ENCODE peak calls at places on chromosomes 6 and 20, in four cellular contexts. R is astrocyte of the cerebellum, H is lung, P is retinal pigment epithelial cell. Q is an unnamed sample.

GRCh38 chr6:137878070-137878809 is 11.2 kb downstream of the TNFAIP3 start:
- DNase-seq in R (no peak), P (no peak), H (no peak), Q (no peak)

GRCh38 chr6:143400258-143401059 is 50.0 kb downstream of the ADAT2 start:
- DNase-seq in P (no peak), H (peak), R (no peak), Q (no peak)

GRCh38 chr20:25220021-25220730 is 24.7 kb downstream of the ENTPD6 start:
- DNase-seq in R (no peak), P (no peak), H (no peak), Q (no peak)

GRCh38 chr6:100322886-100323285 is 141.8 kb downstream of the SIM1 start:
- DNase-seq in H (no peak), P (no peak), R (no peak), Q (no peak)

GRCh38 chr6:37507690-37508421 is 8.2 kb upstream of the CCDC167 start:
- DNase-seq in H (no peak), R (no peak), P (no peak), Q (no peak)

GRCh38 chr6:12474167-12475140 is 184.3 kb downstream of the EDN1 start:
- DNase-seq in P (no peak), R (no peak), H (no peak), Q (no peak)

GRCh38 chr20:37379967-37380828 is 34.3 kb downstream of the SRC start:
- DNase-seq in P (no peak), R (no peak), H (no peak), Q (peak)

GRCh38 chr6:4872841-4873240 is 96.6 kb downstream of the CDYL start:
- DNase-seq in R (no peak), H (no peak), P (no peak), Q (no peak)

GRCh38 chr20:17558154-17558940 is 11.5 kb upstream of the DSTN start:
- DNase-seq in R (no peak), H (peak), P (peak), Q (no peak)

GRCh38 chr6:89008763-89009374 is 45.5 kb upstream of the RNGTT start:
- DNase-seq in R (no peak), H (no peak), P (no peak), Q (no peak)

GRCh38 chr6:133218831-133219230 is 22.3 kb upstream of the EYA4 start:
- DNase-seq in R (no peak), P (no peak), H (no peak), Q (no peak)

GRCh38 chr6:137795510-137795909 is 71.5 kb upstream of the TNFAIP3 start:
- DNase-seq in H (no peak), R (no peak), P (no peak), Q (no peak)

GRCh38 chr6:71412559-71412958 is 123.9 kb downstream of the OGFRL1 start:
- DNase-seq in P (no peak), H (no peak), R (no peak), Q (no peak)

GRCh38 chr6:135667694-135668455 is 170.3 kb upstream of the AHI1 start:
- DNase-seq in H (no peak), R (peak), P (no peak), Q (no peak)

GRCh38 chr6:100155141-100155540 is 161.1 kb upstream of the MCHR2 start:
- DNase-seq in P (no peak), R (no peak), H (no peak), Q (no peak)

GRCh38 chr6:134373282-134373922 is 55.5 kb upstream of the SGK1 start:
- DNase-seq in P (peak), H (no peak), R (peak), Q (no peak)

GRCh38 chr20:24487648-24488047 is 18.2 kb downstream of the SYNDIG1 start:
- DNase-seq in H (no peak), R (no peak), P (no peak), Q (no peak)

GRCh38 chr6:114390176-114390575 is 47.4 kb upstream of the HS3ST5 start:
- DNase-seq in P (no peak), H (no peak), R (no peak), Q (no peak)

GRCh38 chr6:80932364-80932763 is 820.1 kb downstream of the TENT5A start:
- DNase-seq in H (no peak), R (peak), P (no peak), Q (no peak)

GRCh38 chr20:30816182-30816645 is 441.2 kb upstream of the DEFB115 start:
- DNase-seq in H (no peak), R (no peak), P (no peak), Q (no peak)

DNA sequence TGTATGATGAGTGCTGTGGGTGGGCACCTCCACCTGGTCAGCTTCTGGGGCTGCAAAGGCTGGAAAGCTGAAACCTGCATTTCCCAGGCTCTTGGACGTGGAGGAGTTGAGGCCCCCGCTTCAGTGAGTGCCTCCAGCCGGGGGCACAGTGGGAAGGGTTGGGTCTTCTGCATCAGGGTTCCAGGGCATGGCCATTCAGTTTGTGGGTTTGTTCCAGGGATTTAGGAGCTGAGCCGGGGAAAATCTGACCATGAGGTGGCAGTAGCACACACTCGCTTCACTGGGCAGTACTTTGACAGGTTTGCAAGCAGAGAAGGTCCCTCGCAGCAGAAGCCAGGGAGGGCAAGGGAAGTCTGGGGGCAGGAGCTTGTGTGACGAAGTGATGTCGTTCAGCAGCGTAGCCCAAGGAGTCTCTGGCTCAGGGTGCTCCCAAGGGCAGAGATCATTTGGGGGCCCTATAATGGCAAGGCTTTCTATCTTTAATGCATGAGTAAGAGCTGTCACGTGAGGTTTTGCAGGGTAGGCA is 69.5 kb upstream of the SULF2 start:
- DNase-seq in P (peak), R (no peak), H (no peak), Q (no peak)
- TF ChIP-seq CTCF in P (peak), R (peak), H (no peak), Q (peak)

GRCh38 chr6:139290787-139291294 is 957 bp downstream of the TXLNB start:
- DNase-seq in R (no peak), P (peak), H (no peak), Q (no peak)
- H3K4me3 ChIP-seq in R (no peak), P (no peak), H (no peak), Q (no peak)

DNA sequence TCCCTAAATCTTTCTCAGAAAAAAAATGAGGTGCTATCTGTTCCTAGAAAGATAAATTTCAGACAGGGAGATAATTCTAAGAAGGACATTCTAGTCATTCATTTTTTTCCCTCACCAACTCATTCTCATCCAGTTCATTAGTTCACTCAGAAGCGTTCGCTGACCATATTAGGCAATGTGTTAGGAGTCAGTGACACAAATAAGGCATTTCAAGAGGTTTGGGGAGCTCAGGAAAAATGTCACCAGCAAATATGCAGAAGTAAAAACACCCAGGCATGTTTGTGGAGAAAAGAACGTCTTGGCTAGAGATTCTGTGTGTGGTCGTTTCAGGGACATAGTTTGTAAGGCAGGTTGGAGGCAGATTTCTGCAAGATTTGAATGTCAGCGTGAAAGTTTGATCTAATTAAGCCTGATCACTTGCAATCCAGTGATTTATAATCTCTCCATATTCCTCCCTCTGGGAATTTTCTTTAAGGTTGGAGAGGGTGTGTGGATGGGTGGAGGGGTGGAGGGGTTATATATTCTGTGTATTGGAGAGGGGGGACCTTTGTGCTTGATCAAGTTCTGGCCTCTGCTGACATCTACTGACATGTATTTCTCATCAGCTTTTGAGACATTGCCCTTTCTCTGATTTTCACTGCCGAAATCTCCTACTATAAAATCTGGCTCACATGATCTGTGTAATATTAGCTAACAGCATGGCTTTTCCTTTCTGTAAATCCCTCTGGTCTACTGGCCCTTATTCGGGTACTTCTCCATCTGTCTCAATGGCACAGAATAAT is 3.6 kb downstream of the MYCT1 start:
- DNase-seq in R (no peak), H (no peak), P (no peak), Q (no peak)
- TF ChIP-seq CTCF in R (no peak), H (no peak), P (no peak), Q (peak)

GRCh38 chr6:163300838-163301237 is 113.7 kb upstream of the QKI start:
- DNase-seq in H (no peak), P (no peak), R (no peak), Q (no peak)
- H3K4me3 ChIP-seq in H (no peak), P (no peak), R (no peak), Q (no peak)

GRCh38 chr6:52663935-52664184 is 7.1 kb upstream of the TMEM14A start:
- DNase-seq in P (no peak), H (no peak), R (no peak), Q (no peak)
- TF ChIP-seq CTCF in P (no peak), H (no peak), R (no peak), Q (no peak)

GRCh38 chr20:44609511-44610312 is 27.3 kb downstream of the PKIG start:
- DNase-seq in R (peak), P (peak), H (peak), Q (peak)
- H3K4me3 ChIP-seq in R (no peak), P (peak), H (no peak), Q (peak)

Q was measured in epithelial cell of proximal tubule.